ENCODE peak calls at places on chromosomes 5 and 9, in ten cellular contexts. R, M, G, D, C, L, U, N, O and K are unnamed samples.

GRCh38 chr9:19748278-19749126 is 40.3 kb downstream of the SLC24A2 start:
- DNase-seq in R (no peak), M (peak; percentile 18), G (no peak), D (no peak), C (no peak), L (no peak), U (peak; percentile 63), N (no peak), O (no peak), K (no peak)

GRCh38 chr5:176629853-176630680 is at the start of the genes EIF4E1B and SNCB:
- DNase-seq in R (peak; percentile 72), M (peak; percentile 37), G (peak; percentile 71), D (peak; percentile 43), C (no peak), L (no peak), U (peak; percentile 53), N (no peak), O (peak; percentile 32), K (no peak)

GRCh38 chr9:27529316-27530278 is at the start of gene MOB3B:
- DNase-seq in R (peak; percentile 92), M (peak; percentile 65), G (peak; percentile 95), D (peak; percentile 72), C (peak; percentile 93), L (peak; percentile 60), U (peak; percentile 77), N (peak; percentile 19), O (peak; percentile 90), K (peak; percentile 71)

GRCh38 chr5:111731638-111732037 is 25.4 kb downstream of the NREP start:
- DNase-seq in R (no peak), M (no peak), G (no peak), D (no peak), C (no peak), L (no peak), U (no peak), N (no peak), O (no peak), K (no peak)

GRCh38 chr5:56429110-56429561 is 196.0 kb upstream of the ANKRD55 start:
- DNase-seq in R (no peak), M (peak; percentile 62), G (no peak), D (no peak), C (peak; percentile 22), L (no peak), U (peak; percentile 42), N (no peak), O (no peak), K (no peak)

GRCh38 chr5:9401786-9402472 is 143.9 kb downstream of the SEMA5A start:
- DNase-seq in R (no peak), M (no peak), G (no peak), D (no peak), C (no peak), L (peak; percentile 82), U (peak; percentile 67), N (no peak), O (no peak), K (no peak)

GRCh38 chr9:112642126-112642525 is 75.8 kb downstream of the INIP start:
- DNase-seq in R (no peak), M (no peak), G (no peak), D (no peak), C (no peak), L (no peak), U (no peak), N (no peak), O (no peak), K (no peak)

GRCh38 chr9:100575006-100575405 is 2.9 kb upstream of the CAVIN4 start:
- DNase-seq in R (no peak), M (no peak), G (no peak), D (no peak), C (no peak), L (no peak), U (no peak), N (no peak), O (no peak), K (no peak)

GRCh38 chr9:34375901-34376595 is 650 bp downstream of the MYORG start:
- DNase-seq in R (peak; percentile 63), M (peak; percentile 57), G (peak; percentile 54), D (peak; percentile 48), C (peak; percentile 70), L (no peak), U (no peak), N (peak; percentile 15), O (no peak), K (no peak)

GRCh38 chr9:133275105-133276000 is at the start of gene ABO:
- DNase-seq in R (peak; percentile 47), M (no peak), G (peak; percentile 45), D (no peak), C (peak; percentile 61), L (no peak), U (no peak), N (no peak), O (peak; percentile 41), K (no peak)

GRCh38 chr9:6356441-6356840 is 28.3 kb downstream of the TPD52L3 start:
- DNase-seq in R (no peak), M (no peak), G (no peak), D (no peak), C (no peak), L (no peak), U (no peak), N (no peak), O (no peak), K (no peak)

GRCh38 chr5:149581192-149581861 is at the start of gene ARHGEF37:
- DNase-seq in R (peak; percentile 53), M (peak; percentile 42), G (peak; percentile 60), D (peak; percentile 37), C (peak; percentile 93), L (peak; percentile 50), U (peak; percentile 81), N (no peak), O (peak; percentile 20), K (no peak)

GRCh38 chr5:78660401-78660800 is 11.8 kb upstream of the LHFPL2 start:
- DNase-seq in R (no peak), M (no peak), G (no peak), D (no peak), C (no peak), L (no peak), U (no peak), N (no peak), O (no peak), K (no peak)

GRCh38 chr9:118091221-118091620 is 387.0 kb downstream of the TLR4 start:
- DNase-seq in R (no peak), M (no peak), G (no peak), D (no peak), C (no peak), L (no peak), U (no peak), N (no peak), O (no peak), K (no peak)

GRCh38 chr9:101705135-101705661 is 33.2 kb downstream of the GRIN3A start:
- DNase-seq in R (peak; percentile 65), M (peak; percentile 38), G (peak; percentile 43), D (no peak), C (peak; percentile 87), L (peak; percentile 11), U (no peak), N (no peak), O (no peak), K (no peak)

GRCh38 chr5:77241444-77241843 is 31.0 kb downstream of the PDE8B start:
- DNase-seq in R (no peak), M (no peak), G (no peak), D (no peak), C (no peak), L (no peak), U (no peak), N (no peak), O (no peak), K (no peak)

GRCh38 chr5:77235881-77236560 is 25.5 kb downstream of the PDE8B start:
- DNase-seq in R (no peak), M (no peak), G (no peak), D (no peak), C (no peak), L (no peak), U (no peak), N (no peak), O (no peak), K (no peak)

GRCh38 chr5:77239126-77239741 is 28.8 kb downstream of the PDE8B start:
- DNase-seq in R (no peak), M (peak; percentile 41), G (no peak), D (no peak), C (no peak), L (no peak), U (peak; percentile 40), N (no peak), O (no peak), K (no peak)
- TF ChIP-seq CTCF in R (no peak), M (peak; percentile 64), G (peak; percentile 34), D (peak; percentile 28), C (no peak), L (peak; percentile 52), U (peak; percentile 42), N (peak; percentile 45), O (peak; percentile 40), K (peak; percentile 36)

GRCh38 chr5:35819656-35820055 is 37.0 kb upstream of the IL7R start:
- DNase-seq in R (no peak), M (no peak), G (no peak), D (no peak), C (no peak), L (no peak), U (no peak), N (no peak), O (no peak), K (no peak)
- TF ChIP-seq CTCF in R (no peak), M (no peak), G (no peak), D (no peak), C (no peak), L (no peak), U (no peak), N (no peak), O (no peak), K (no peak)

GRCh38 chr5:148395031-148395430 is 11.3 kb downstream of the FBXO38 start:
- DNase-seq in R (no peak), M (no peak), G (no peak), D (no peak), C (no peak), L (no peak), U (no peak), N (no peak), O (no peak), K (no peak)

GRCh38 chr5:148397968-148398595 is 14.3 kb downstream of the FBXO38 start:
- DNase-seq in R (peak; percentile 61), M (no peak), G (no peak), D (no peak), C (no peak), L (no peak), U (no peak), N (no peak), O (no peak), K (no peak)

GRCh38 chr5:148394587-148395019 is 10.8 kb downstream of the FBXO38 start:
- DNase-seq in R (no peak), M (no peak), G (no peak), D (no peak), C (no peak), L (no peak), U (no peak), N (no peak), O (no peak), K (no peak)

GRCh38 chr5:148401604-148402003 is 17.8 kb downstream of the FBXO38 start:
- DNase-seq in R (no peak), M (no peak), G (no peak), D (no peak), C (no peak), L (no peak), U (peak; percentile 27), N (no peak), O (no peak), K (no peak)

GRCh38 chr5:148398698-148399121 is 15.0 kb downstream of the FBXO38 start:
- DNase-seq in R (no peak), M (no peak), G (no peak), D (no peak), C (no peak), L (no peak), U (no peak), N (no peak), O (no peak), K (no peak)
- TF ChIP-seq CTCF in R (no peak), M (no peak), G (no peak), D (no peak), C (no peak), L (no peak), U (no peak), N (no peak), O (peak; percentile 46), K (no peak)

GRCh38 chr9:71901695-71902094 is 9.3 kb downstream of the ABHD17B start:
- DNase-seq in R (no peak), M (no peak), G (no peak), D (no peak), C (no peak), L (no peak), U (no peak), N (no peak), O (no peak), K (no peak)
- TF ChIP-seq CTCF in R (no peak), M (no peak), G (no peak), D (no peak), C (no peak), L (no peak), U (no peak), N (no peak), O (no peak), K (no peak)